ENCODE peak calls at places on chromosomes 7 and 10, in ten cellular contexts. I is HFF-Myc; G is A549; X is T-helper 1 cell; C is T-cell; P is activated CD4-positive, alpha-beta T cell treated with anti-CD3 and anti-CD28 coated beads, Interleukin-2, amount 50 U/mL, for 48 hours; J is retina; Q is AG20443; T is activated CD8-positive, alpha-beta memory T cell treated with anti-CD3 and anti-CD28 coated beads, Interleukin-2, amount 50 U/mL, for 48 hours; K is right cardiac atrium. H is an unnamed sample.
A peak's percentile ranks its signal among the peaks of the same experiment; 100 is the strongest.

GRCh38 chr10:64394744-64395143 is 873.5 kb downstream of the REEP3 start:
- DNase-seq in Q (no peak), G (no peak), K (no peak), I (no peak), T (no peak), P (no peak), J (no peak), C (no peak), X (no peak), H (no peak)

GRCh38 chr10:21194510-21194993 is 297.4 kb upstream of the NEBL start:
- DNase-seq in K (no peak), C (no peak), T (no peak), J (no peak), P (no peak), G (peak; percentile 55), Q (no peak), X (no peak), I (no peak), H (no peak)

GRCh38 chr10:5666324-5667220 is at the start of gene ASB13:
- DNase-seq in C (no peak), T (peak; percentile 80), P (peak; percentile 52), K (peak; percentile 93), X (no peak), G (peak; percentile 68), J (peak; percentile 71), I (no peak), Q (peak; percentile 92), H (no peak)

GRCh38 chr10:131655101-131655849 is 245.5 kb upstream of the PPP2R2D start:
- DNase-seq in K (peak; percentile 18), X (no peak), C (no peak), P (no peak), T (peak; percentile 20), J (peak; percentile 42), G (no peak), I (no peak), Q (no peak), H (no peak)

GRCh38 chr10:94403034-94403822 is 887 bp downstream of the TBC1D12 start:
- DNase-seq in J (peak; percentile 87), C (no peak), I (no peak), X (no peak), K (peak; percentile 83), Q (peak; percentile 61), G (peak; percentile 49), T (peak; percentile 61), P (peak; percentile 11), H (peak; percentile 86)

GRCh38 chr7:98418271-98418635 is 17.4 kb upstream of the BAIAP2L1 start:
- DNase-seq in I (no peak), Q (peak; percentile 61), G (peak; percentile 58), P (no peak), J (no peak), K (no peak), T (no peak), X (no peak), C (no peak), H (no peak)

GRCh38 chr10:123855013-123855684 is 36.5 kb downstream of the CPXM2 start:
- DNase-seq in J (no peak), T (no peak), Q (peak; percentile 41), K (no peak), P (no peak), I (no peak), C (no peak), G (no peak), X (no peak), H (peak; percentile 56)

GRCh38 chr10:69494626-69495558 is 43.6 kb downstream of the TSPAN15 start:
- DNase-seq in P (no peak), J (peak; percentile 67), G (no peak), C (no peak), K (peak; percentile 85), X (no peak), I (no peak), Q (no peak), T (no peak), H (no peak)

GRCh38 chr10:132395704-132396494 is 1.1 kb upstream of the PWWP2B start:
- DNase-seq in J (peak; percentile 85), I (no peak), Q (peak; percentile 72), T (no peak), P (peak; percentile 31), C (no peak), X (no peak), K (peak; percentile 93), G (no peak), H (no peak)

H was measured in osteocyte.